ENCODE peak calls at places on chromosomes 5 and 9, in ten cellular contexts. B is MM.1S; M is prostate gland; P is breast epithelium; O is spleen; Y is uterus; A is effector memory CD4-positive, alpha-beta T cell; J is bronchial epithelial cell; N is CD8-positive, alpha-beta memory T cell; T is GM12878. W is an unnamed sample.

GRCh38 chr9:120845255-120845654 is 2.5 kb upstream of the PSMD5 start:
- DNase-seq in B (no peak), M (no peak), P (no peak), O (no peak), Y (no peak), A (no peak), J (peak; percentile 25), N (no peak), T (no peak), W (no peak)

GRCh38 chr9:100027543-100027942 is 71.3 kb downstream of the ERP44 start:
- DNase-seq in B (no peak), M (no peak), P (no peak), O (no peak), Y (no peak), A (no peak), J (no peak), N (no peak), T (no peak), W (no peak)

GRCh38 chr5:67203701-67204074 is 7.1 kb upstream of the CD180 start:
- DNase-seq in B (no peak), M (no peak), P (no peak), O (no peak), Y (no peak), A (no peak), J (no peak), N (no peak), T (no peak), W (no peak)

GRCh38 chr5:78508231-78508765 is 140.3 kb downstream of the LHFPL2 start:
- DNase-seq in B (no peak), M (no peak), P (no peak), O (no peak), Y (no peak), A (no peak), J (no peak), N (no peak), T (no peak), W (no peak)

GRCh38 chr5:87361031-87361443 is 51.7 kb downstream of the CCNH start:
- DNase-seq in B (no peak), M (no peak), P (no peak), O (no peak), Y (peak; percentile 23), A (no peak), J (no peak), N (no peak), T (no peak), W (no peak)

GRCh38 chr5:154850255-154851062 is at the start of gene FAXDC2:
- DNase-seq in B (no peak), M (peak; percentile 71), P (peak; percentile 77), O (no peak), Y (peak; percentile 89), A (no peak), J (peak; percentile 46), N (no peak), T (no peak), W (peak; percentile 25)

GRCh38 chr5:51187953-51188591 is 195.2 kb upstream of the ISL1 start:
- DNase-seq in B (no peak), M (no peak), P (no peak), O (no peak), Y (no peak), A (no peak), J (no peak), N (no peak), T (no peak), W (no peak)

GRCh38 chr5:997001-997474 is 11.6 kb upstream of the NKD2 start:
- DNase-seq in B (peak; percentile 49), M (no peak), P (no peak), O (no peak), Y (peak; percentile 15), A (no peak), J (no peak), N (no peak), T (no peak), W (no peak)

GRCh38 chr9:9996259-9996658 is 616.5 kb downstream of the PTPRD start:
- DNase-seq in B (no peak), M (no peak), P (no peak), O (no peak), Y (no peak), A (no peak), J (no peak), N (no peak), T (no peak), W (no peak)

GRCh38 chr5:139404484-139404840 is 573 bp upstream of the SPATA24 start:
- DNase-seq in B (no peak), M (no peak), P (no peak), O (no peak), Y (no peak), A (no peak), J (no peak), N (no peak), T (no peak), W (no peak)

GRCh38 chr5:4511996-4512656 is 628.0 kb upstream of the ADAMTS16 start:
- DNase-seq in B (no peak), M (peak; percentile 52), P (peak; percentile 85), O (no peak), Y (no peak), A (no peak), J (peak; percentile 8), N (no peak), T (no peak), W (no peak)

GRCh38 chr5:168779333-168779732 is 200.2 kb upstream of the PANK3 start:
- DNase-seq in B (no peak), M (no peak), P (no peak), O (no peak), Y (no peak), A (no peak), J (no peak), N (no peak), T (no peak), W (no peak)

GRCh38 chr9:113658565-113658935 is 195.0 kb downstream of the RGS3 start:
- DNase-seq in B (no peak), M (no peak), P (no peak), O (no peak), Y (no peak), A (no peak), J (no peak), N (no peak), T (no peak), W (no peak)

GRCh38 chr5:76809141-76809540 is 9.7 kb upstream of the F2RL1 start:
- DNase-seq in B (no peak), M (no peak), P (no peak), O (no peak), Y (no peak), A (no peak), J (no peak), N (no peak), T (no peak), W (no peak)

GRCh38 chr9:36110434-36110833 is 26.1 kb upstream of the GLIPR2 start:
- DNase-seq in B (no peak), M (no peak), P (no peak), O (no peak), Y (no peak), A (no peak), J (no peak), N (no peak), T (no peak), W (no peak)

GRCh38 chr9:70921126-70921525 is 200.3 kb downstream of the TRPM3 start:
- DNase-seq in B (no peak), M (no peak), P (no peak), O (no peak), Y (no peak), A (no peak), J (peak; percentile 60), N (no peak), T (no peak), W (no peak)

GRCh38 chr5:172658869-172659513 is 17.9 kb downstream of the NEURL1B start:
- DNase-seq in B (no peak), M (peak; percentile 64), P (no peak), O (peak; percentile 41), Y (peak; percentile 58), A (no peak), J (peak; percentile 30), N (no peak), T (no peak), W (no peak)

GRCh38 chr5:54217826-54218503 is 92.4 kb downstream of the ARL15 start:
- DNase-seq in B (peak; percentile 49), M (peak; percentile 42), P (no peak), O (no peak), Y (peak; percentile 46), A (no peak), J (peak; percentile 74), N (peak; percentile 4), T (no peak), W (no peak)
- H3K36me3 ChIP-seq in B (no peaks in the 10 kb centered on the region), M (no peaks in the 10 kb centered on the region), P (no peaks in the 10 kb centered on the region), O (no peaks in the 10 kb centered on the region), Y (no peaks in the 10 kb centered on the region), A (no peaks in the 10 kb centered on the region), J (no peaks in the 10 kb centered on the region), N (no peaks in the 10 kb centered on the region), T (no peaks in the 10 kb centered on the region), W (no peaks in the 10 kb centered on the region)

GRCh38 chr5:36181709-36182262 is 29.9 kb downstream of the SKP2 start:
- DNase-seq in B (no peak), M (no peak), P (no peak), O (no peak), Y (no peak), A (no peak), J (no peak), N (no peak), T (no peak), W (no peak)
- H3K36me3 ChIP-seq in B (peaks cover 2% of the 10 kb centered on the region), M (no peaks in the 10 kb centered on the region), P (no peaks in the 10 kb centered on the region), O (peaks cover 36% of the 10 kb centered on the region), Y (no peaks in the 10 kb centered on the region), A (peaks cover 15% of the 10 kb centered on the region), J (no peaks in the 10 kb centered on the region), N (peaks cover 6% of the 10 kb centered on the region), T (peaks cover 7% of the 10 kb centered on the region), W (no peaks in the 10 kb centered on the region)

GRCh38 chr5:2993771-2994170 is 242.3 kb upstream of the IRX2 start:
- DNase-seq in B (no peak), M (no peak), P (no peak), O (no peak), Y (no peak), A (no peak), J (no peak), N (no peak), T (no peak), W (no peak)
- H3K36me3 ChIP-seq in B (no peaks in the 10 kb centered on the region), M (no peaks in the 10 kb centered on the region), P (no peaks in the 10 kb centered on the region), O (no peaks in the 10 kb centered on the region), Y (no peaks in the 10 kb centered on the region), A (no peaks in the 10 kb centered on the region), J (no peaks in the 10 kb centered on the region), N (no peaks in the 10 kb centered on the region), T (no peaks in the 10 kb centered on the region), W (no peaks in the 10 kb centered on the region)

GRCh38 chr9:128627906-128628305 is 28.7 kb downstream of the DYNC2I2 start:
- DNase-seq in B (no peak), M (no peak), P (no peak), O (peak; percentile 56), Y (no peak), A (no peak), J (no peak), N (no peak), T (no peak), W (no peak)

GRCh38 chr9:128629852-128630545 is 26.6 kb downstream of the DYNC2I2 start:
- DNase-seq in B (no peak), M (no peak), P (no peak), O (peak; percentile 61), Y (no peak), A (no peak), J (no peak), N (no peak), T (no peak), W (no peak)

GRCh38 chr9:128628471-128629048 is 28.1 kb downstream of the DYNC2I2 start:
- DNase-seq in B (no peak), M (no peak), P (peak; percentile 33), O (peak; percentile 68), Y (peak; percentile 46), A (no peak), J (no peak), N (no peak), T (no peak), W (no peak)

GRCh38 chr9:128627127-128627715 is 29.4 kb downstream of the DYNC2I2 start:
- DNase-seq in B (no peak), M (no peak), P (no peak), O (peak; percentile 68), Y (no peak), A (no peak), J (no peak), N (no peak), T (no peak), W (no peak)

GRCh38 chr9:128629136-128629535 is 27.5 kb downstream of the DYNC2I2 start:
- DNase-seq in B (no peak), M (no peak), P (no peak), O (peak; percentile 33), Y (no peak), A (no peak), J (no peak), N (no peak), T (no peak), W (no peak)
- H3K36me3 ChIP-seq in B (peaks cover 7% of the 10 kb centered on the region), M (peaks cover 52% of the 10 kb centered on the region), P (no peaks in the 10 kb centered on the region), O (peaks cover 97% of the 10 kb centered on the region), Y (no peaks in the 10 kb centered on the region), A (peaks cover 98% of the 10 kb centered on the region), J (peaks cover 75% of the 10 kb centered on the region), N (peaks cover 74% of the 10 kb centered on the region), T (peaks cover 10% of the 10 kb centered on the region), W (peaks cover 100% of the 10 kb centered on the region)